ENCODE peak calls at places on chromosome 6, in ten cellular contexts. Z is HCT116, T is colonic mucosa, I is breast epithelium, S is coronary artery, J is psoas muscle, O is choroid plexus epithelial cell, U is endothelial cell, N is type B pancreatic cell, P is dorsolateral prefrontal cortex. Q is an unnamed sample.

GRCh38 chr6:32244270-32244669 is 20.4 kb upstream of the NOTCH4 start:
- DNase-seq in Z (no peak), O (no peak), P (no peak), S (no peak), J (peak; percentile 62), U (no peak), I (no peak), N (no peak), T (no peak), Q (no peak)

GRCh38 chr6:8589941-8590676 is 154.8 kb upstream of the SLC35B3 start:
- DNase-seq in I (no peak), J (no peak), N (no peak), T (no peak), S (no peak), P (no peak), U (no peak), Z (peak; percentile 32), O (peak; percentile 17), Q (no peak)

GRCh38 chr6:113560376-113560775 is 296.8 kb upstream of the MARCKS start:
- DNase-seq in U (no peak), P (no peak), O (no peak), J (no peak), S (no peak), T (no peak), N (no peak), Z (no peak), I (no peak), Q (no peak)

GRCh38 chr6:154457046-154457713 is 53.3 kb downstream of the CNKSR3 start:
- DNase-seq in P (no peak), S (no peak), J (no peak), I (no peak), T (no peak), Z (no peak), U (no peak), O (peak; percentile 65), N (no peak), Q (peak; percentile 49)

GRCh38 chr6:7479801-7480266 is 61.6 kb upstream of the DSP start:
- DNase-seq in S (no peak), T (peak; percentile 79), O (peak; percentile 52), J (no peak), N (no peak), P (no peak), Z (peak; percentile 51), I (peak; percentile 72), U (no peak), Q (no peak)

GRCh38 chr6:20310185-20310584 is 91.5 kb upstream of the E2F3 start:
- DNase-seq in U (no peak), J (no peak), Z (no peak), I (no peak), S (no peak), P (no peak), O (no peak), T (no peak), N (no peak), Q (no peak)

GRCh38 chr6:44238687-44239350 is 8.1 kb upstream of the HSP90AB1 start:
- DNase-seq in J (peak; percentile 12), I (no peak), N (no peak), Z (no peak), S (no peak), O (no peak), T (no peak), U (no peak), P (no peak), Q (no peak)

GRCh38 chr6:82906951-82907350 is 158.7 kb downstream of the UBE3D start:
- DNase-seq in T (no peak), N (no peak), Z (no peak), I (no peak), U (no peak), O (peak; percentile 42), S (no peak), P (no peak), J (no peak), Q (peak; percentile 68)

GRCh38 chr6:10725046-10725445 is 2.2 kb downstream of the TMEM14C start:
- DNase-seq in N (no peak), P (no peak), I (no peak), Z (no peak), O (no peak), S (no peak), J (no peak), U (no peak), T (no peak), Q (no peak)

GRCh38 chr6:128511518-128511917 is 8.9 kb downstream of the PTPRK start:
- DNase-seq in J (no peak), U (no peak), Z (no peak), T (no peak), O (peak; percentile 45), I (no peak), P (no peak), N (no peak), S (no peak), Q (peak; percentile 50)

GRCh38 chr6:97548354-97548753 is 265.3 kb upstream of the MMS22L start:
- DNase-seq in Z (no peak), O (no peak), J (no peak), I (no peak), S (no peak), N (no peak), T (no peak), U (no peak), P (no peak), Q (no peak)
- TF ChIP-seq CTCF in Z (no peak), O (no peak), J (no peak), I (no peak), S (no peak), N (no peak), T (no peak), U (no peak), P (no peak), Q (no peak)

GRCh38 chr6:14399635-14400034 is 282.1 kb downstream of the CD83 start:
- DNase-seq in J (no peak), Z (no peak), O (no peak), S (no peak), U (no peak), I (no peak), N (no peak), P (no peak), T (no peak), Q (no peak)

GRCh38 chr6:14397518-14397901 is 279.9 kb downstream of the CD83 start:
- DNase-seq in J (no peak), I (no peak), P (no peak), N (no peak), U (no peak), O (no peak), Z (no peak), T (no peak), S (no peak), Q (no peak)

GRCh38 chr6:14396392-14396791 is 278.8 kb downstream of the CD83 start:
- DNase-seq in U (no peak), S (no peak), Z (no peak), T (no peak), I (no peak), N (no peak), J (no peak), P (no peak), O (no peak), Q (no peak)

GRCh38 chr6:14398953-14399352 is 281.4 kb downstream of the CD83 start:
- DNase-seq in T (no peak), Z (no peak), I (no peak), S (no peak), J (no peak), O (no peak), P (no peak), N (no peak), U (no peak), Q (no peak)

DNA sequence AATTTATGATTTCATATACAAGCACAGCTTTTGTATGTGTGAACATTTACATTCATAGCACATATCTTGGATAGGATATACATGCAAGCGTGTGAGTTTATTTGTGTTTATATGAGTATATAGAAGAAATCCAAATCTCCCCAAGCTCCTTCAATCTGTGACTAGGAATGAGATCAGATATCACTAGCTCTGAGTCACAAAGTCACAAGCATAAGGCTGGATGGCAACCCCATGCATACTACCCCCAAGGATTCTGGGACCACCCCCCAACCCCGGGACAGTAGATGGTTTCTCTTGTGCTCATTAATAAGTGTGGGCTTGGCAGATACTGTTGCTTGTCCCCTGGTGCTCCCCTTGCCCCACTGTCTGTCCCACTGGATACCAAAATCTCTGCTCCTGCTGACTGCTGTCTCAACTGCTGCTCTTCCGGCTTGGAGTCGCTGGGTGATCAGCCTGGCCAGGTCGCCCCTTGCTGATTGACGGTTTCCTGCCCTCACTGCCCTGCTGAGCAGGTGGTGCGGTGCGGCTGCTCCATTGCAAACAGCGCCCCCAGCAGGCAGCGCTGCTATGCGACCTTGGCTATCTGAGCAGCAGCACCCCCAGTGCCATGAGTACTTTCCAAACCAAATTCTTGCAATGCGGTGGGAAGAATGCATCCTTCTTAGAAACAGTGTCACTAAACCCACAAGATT is 279.4 kb downstream of the CD83 start:
- DNase-seq in I (no peak), O (peak; percentile 7), Z (no peak), S (no peak), J (peak; percentile 55), P (no peak), U (no peak), T (no peak), N (no peak), Q (peak; percentile 3)
- TF ChIP-seq CTCF in I (no peak), O (peak; percentile 46), Z (no peak), S (no peak), J (peak; percentile 30), P (no peak), U (peak; percentile 31), T (no peak), N (peak; percentile 53), Q (peak; percentile 46)

DNA sequence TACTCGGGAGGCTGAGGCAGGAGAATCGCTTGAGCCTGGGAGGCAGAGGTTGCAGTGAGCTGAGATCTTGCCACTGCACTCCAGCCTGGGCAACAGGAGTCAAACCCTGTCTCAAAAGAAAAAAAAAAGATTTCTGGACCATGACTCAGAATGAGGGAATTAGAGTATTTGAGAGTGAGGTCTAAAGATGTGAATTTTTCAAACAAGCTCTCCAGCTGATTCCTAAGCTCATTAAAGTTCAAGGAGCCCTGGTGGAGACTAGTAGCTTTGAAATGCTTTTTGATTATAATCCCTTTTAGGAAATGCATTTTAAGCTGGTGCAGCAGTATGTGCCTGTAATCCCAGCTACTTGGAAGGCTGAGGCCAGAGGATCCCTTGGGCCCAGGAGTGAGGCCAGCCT is 21.8 kb upstream of the SRF start:
- DNase-seq in Z (no peak), I (no peak), T (no peak), S (no peak), N (no peak), J (no peak), O (peak; percentile 31), U (no peak), P (no peak), Q (peak; percentile 36)
- TF ChIP-seq CTCF in Z (no peak), I (no peak), T (no peak), S (no peak), N (no peak), J (no peak), O (no peak), U (no peak), P (no peak), Q (no peak)

DNA sequence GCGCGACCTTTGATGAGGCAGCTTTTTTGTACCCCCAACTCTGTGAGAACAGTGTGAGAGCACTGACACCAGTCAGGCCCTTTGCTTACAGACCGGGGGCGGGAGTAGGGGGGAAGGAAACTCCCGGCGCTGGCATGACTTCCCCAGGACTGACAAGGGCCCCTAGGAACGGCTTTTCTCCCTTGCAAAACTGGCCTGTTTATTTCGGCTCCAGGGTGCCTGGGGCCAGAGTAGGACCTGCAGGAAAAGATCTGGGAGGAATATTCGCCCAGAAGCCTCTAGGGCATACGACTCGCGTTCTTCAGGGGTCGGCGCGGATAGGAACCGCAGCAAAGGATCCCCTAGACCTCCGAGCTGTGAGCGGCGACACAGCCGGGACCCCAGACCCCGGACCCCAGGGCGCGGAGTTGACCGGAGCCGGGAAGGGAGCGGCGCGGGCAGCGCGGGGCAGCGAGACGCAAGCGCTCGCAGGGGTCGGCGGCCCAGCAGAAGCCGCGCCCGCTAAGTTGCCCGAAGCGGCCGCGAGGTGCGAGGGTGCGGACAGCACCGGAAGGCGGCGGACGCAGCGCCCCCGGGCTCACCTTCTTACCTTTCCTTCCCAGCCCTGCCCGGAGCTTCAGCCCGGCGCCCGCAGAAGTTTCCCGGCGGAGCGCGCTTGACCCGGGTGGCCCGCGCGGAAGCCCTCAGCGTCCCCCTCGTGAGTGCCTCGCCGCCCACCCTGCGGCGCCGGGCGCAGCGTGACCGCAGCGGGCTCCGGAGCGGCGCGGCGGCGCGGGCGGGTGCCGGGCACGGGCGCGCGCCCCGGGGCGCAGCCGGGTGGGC is at the start of gene POPDC3:
- DNase-seq in N (no peak), T (no peak), O (peak; percentile 47), S (no peak), U (peak; percentile 46), I (no peak), Z (no peak), J (peak; percentile 77), P (no peak), Q (peak; percentile 38)
- TF ChIP-seq CTCF in N (peak; percentile 58), T (no peak), O (peak; percentile 11), S (no peak), U (no peak), I (no peak), Z (no peak), J (no peak), P (no peak), Q (no peak)